ENCODE peak calls at places on chromosomes 3 and 15, in five cellular contexts. One of them, this sample, is unnamed.

GRCh38 chr15:76185716-76186115 is 125.6 kb downstream of the ETFA start:
- ATAC-seq in central memory CD8-positive, alpha-beta T cell: no peak
- ATAC-seq in gastrocnemius medialis: peak
- ATAC-seq in right cardiac atrium: peak
- ATAC-seq in gastroesophageal sphincter: no peak
- ATAC-seq in this sample: no peak

GRCh38 chr3:4633078-4634004 is 140.2 kb downstream of the ITPR1 start:
- ATAC-seq in central memory CD8-positive, alpha-beta T cell: no peak
- ATAC-seq in gastrocnemius medialis: peak
- ATAC-seq in right cardiac atrium: peak
- ATAC-seq in gastroesophageal sphincter: peak
- ATAC-seq in this sample: peak

GRCh38 chr15:77066961-77067690 is 3.8 kb downstream of the TSPAN3 start:
- ATAC-seq in central memory CD8-positive, alpha-beta T cell: no peak
- ATAC-seq in gastrocnemius medialis: no peak
- ATAC-seq in right cardiac atrium: no peak
- ATAC-seq in gastroesophageal sphincter: no peak
- ATAC-seq in this sample: no peak

GRCh38 chr3:57659810-57660439 is 33.0 kb downstream of the DENND6A start:
- ATAC-seq in central memory CD8-positive, alpha-beta T cell: no peak
- ATAC-seq in gastrocnemius medialis: no peak
- ATAC-seq in right cardiac atrium: no peak
- ATAC-seq in gastroesophageal sphincter: no peak
- ATAC-seq in this sample: no peak

GRCh38 chr3:104745313-104745712 is 621.4 kb upstream of the ALCAM start:
- ATAC-seq in central memory CD8-positive, alpha-beta T cell: no peak
- ATAC-seq in gastrocnemius medialis: no peak
- ATAC-seq in right cardiac atrium: no peak
- ATAC-seq in gastroesophageal sphincter: no peak
- ATAC-seq in this sample: no peak

GRCh38 chr15:101808201-101808600 is 3.8 kb upstream of the OR4F15 start:
- ATAC-seq in central memory CD8-positive, alpha-beta T cell: no peak
- ATAC-seq in gastrocnemius medialis: no peak
- ATAC-seq in right cardiac atrium: no peak
- ATAC-seq in gastroesophageal sphincter: no peak
- ATAC-seq in this sample: no peak

GRCh38 chr3:129518581-129518980 is 9.9 kb upstream of the RHO start:
- ATAC-seq in central memory CD8-positive, alpha-beta T cell: no peak
- ATAC-seq in gastrocnemius medialis: no peak
- ATAC-seq in right cardiac atrium: no peak
- ATAC-seq in gastroesophageal sphincter: no peak
- ATAC-seq in this sample: no peak

GRCh38 chr15:71279757-71280141 is 164.5 kb downstream of the THSD4 start:
- ATAC-seq in central memory CD8-positive, alpha-beta T cell: no peak
- ATAC-seq in gastrocnemius medialis: no peak
- ATAC-seq in right cardiac atrium: peak
- ATAC-seq in gastroesophageal sphincter: peak
- ATAC-seq in this sample: no peak

GRCh38 chr15:82093774-82094211 is 48.0 kb upstream of the MEX3B start:
- ATAC-seq in central memory CD8-positive, alpha-beta T cell: no peak
- ATAC-seq in gastrocnemius medialis: no peak
- ATAC-seq in right cardiac atrium: no peak
- ATAC-seq in gastroesophageal sphincter: no peak
- ATAC-seq in this sample: no peak

GRCh38 chr15:39579487-39580116 is 1.3 kb upstream of the THBS1 start:
- ATAC-seq in central memory CD8-positive, alpha-beta T cell: no peak
- ATAC-seq in gastrocnemius medialis: peak
- ATAC-seq in right cardiac atrium: peak
- ATAC-seq in gastroesophageal sphincter: peak
- ATAC-seq in this sample: no peak

GRCh38 chr3:71078723-71079525 is 504.6 kb downstream of the FOXP1 start:
- ATAC-seq in central memory CD8-positive, alpha-beta T cell: no peak
- ATAC-seq in gastrocnemius medialis: no peak
- ATAC-seq in right cardiac atrium: no peak
- ATAC-seq in gastroesophageal sphincter: no peak
- ATAC-seq in this sample: no peak

GRCh38 chr3:17339233-17339632 is 403.2 kb downstream of the TBC1D5 start:
- ATAC-seq in central memory CD8-positive, alpha-beta T cell: no peak
- ATAC-seq in gastrocnemius medialis: no peak
- ATAC-seq in right cardiac atrium: no peak
- ATAC-seq in gastroesophageal sphincter: no peak
- ATAC-seq in this sample: no peak

GRCh38 chr15:59993950-59994401 is 10.1 kb upstream of the FOXB1 start:
- ATAC-seq in central memory CD8-positive, alpha-beta T cell: no peak
- ATAC-seq in gastrocnemius medialis: no peak
- ATAC-seq in right cardiac atrium: no peak
- ATAC-seq in gastroesophageal sphincter: no peak
- ATAC-seq in this sample: no peak

GRCh38 chr3:44039006-44039405 is 202.7 kb upstream of the TOPAZ1 start:
- ATAC-seq in central memory CD8-positive, alpha-beta T cell: no peak
- ATAC-seq in gastrocnemius medialis: no peak
- ATAC-seq in right cardiac atrium: no peak
- ATAC-seq in gastroesophageal sphincter: no peak
- ATAC-seq in this sample: no peak

GRCh38 chr3:123635220-123635619 is 50.4 kb upstream of the HACD2 start:
- ATAC-seq in central memory CD8-positive, alpha-beta T cell: no peak
- ATAC-seq in gastrocnemius medialis: no peak
- ATAC-seq in right cardiac atrium: peak
- ATAC-seq in gastroesophageal sphincter: peak
- ATAC-seq in this sample: no peak

GRCh38 chr3:107831590-107831989 is 259.2 kb downstream of the CD47 start:
- ATAC-seq in central memory CD8-positive, alpha-beta T cell: no peak
- ATAC-seq in gastrocnemius medialis: no peak
- ATAC-seq in right cardiac atrium: no peak
- ATAC-seq in gastroesophageal sphincter: no peak
- ATAC-seq in this sample: no peak

GRCh38 chr15:59997070-59997701 is 6.9 kb upstream of the FOXB1 start:
- ATAC-seq in central memory CD8-positive, alpha-beta T cell: peak
- ATAC-seq in gastrocnemius medialis: no peak
- ATAC-seq in right cardiac atrium: no peak
- ATAC-seq in gastroesophageal sphincter: no peak
- ATAC-seq in this sample: peak

GRCh38 chr3:140406655-140407054 is 271.2 kb upstream of the TRIM42 start:
- ATAC-seq in central memory CD8-positive, alpha-beta T cell: no peak
- ATAC-seq in gastrocnemius medialis: no peak
- ATAC-seq in right cardiac atrium: no peak
- ATAC-seq in gastroesophageal sphincter: no peak
- ATAC-seq in this sample: no peak

GRCh38 chr3:133042778-133043177 is 4.6 kb downstream of the TMEM108 start:
- ATAC-seq in central memory CD8-positive, alpha-beta T cell: no peak
- ATAC-seq in gastrocnemius medialis: no peak
- ATAC-seq in right cardiac atrium: no peak
- ATAC-seq in gastroesophageal sphincter: no peak
- ATAC-seq in this sample: no peak

GRCh38 chr3:124092811-124093210 is 100.9 kb upstream of the ROPN1 start:
- ATAC-seq in central memory CD8-positive, alpha-beta T cell: no peak
- ATAC-seq in gastrocnemius medialis: no peak
- ATAC-seq in right cardiac atrium: no peak
- ATAC-seq in gastroesophageal sphincter: no peak
- ATAC-seq in this sample: no peak

GRCh38 chr15:65275104-65275727 is 11.5 kb downstream of the PARP16 start:
- ATAC-seq in central memory CD8-positive, alpha-beta T cell: no peak
- ATAC-seq in gastrocnemius medialis: no peak
- ATAC-seq in right cardiac atrium: no peak
- ATAC-seq in gastroesophageal sphincter: no peak
- ATAC-seq in this sample: no peak

GRCh38 chr15:59892995-59893394 is 111.1 kb upstream of the FOXB1 start:
- ATAC-seq in central memory CD8-positive, alpha-beta T cell: no peak
- ATAC-seq in gastrocnemius medialis: no peak
- ATAC-seq in right cardiac atrium: no peak
- ATAC-seq in gastroesophageal sphincter: no peak
- ATAC-seq in this sample: no peak

GRCh38 chr3:191424871-191425270 is 36.1 kb upstream of the PYDC2 start:
- ATAC-seq in central memory CD8-positive, alpha-beta T cell: no peak
- ATAC-seq in gastrocnemius medialis: no peak
- ATAC-seq in right cardiac atrium: no peak
- ATAC-seq in gastroesophageal sphincter: no peak
- ATAC-seq in this sample: no peak

GRCh38 chr15:69853572-69853971 is 244.1 kb downstream of the TLE3 start:
- ATAC-seq in central memory CD8-positive, alpha-beta T cell: no peak
- ATAC-seq in gastrocnemius medialis: peak
- ATAC-seq in right cardiac atrium: peak
- ATAC-seq in gastroesophageal sphincter: no peak
- ATAC-seq in this sample: no peak

GRCh38 chr15:28165791-28166190 is 66.7 kb upstream of the OCA2 start:
- ATAC-seq in central memory CD8-positive, alpha-beta T cell: no peak
- ATAC-seq in gastrocnemius medialis: no peak
- ATAC-seq in right cardiac atrium: no peak
- ATAC-seq in gastroesophageal sphincter: no peak
- ATAC-seq in this sample: no peak

GRCh38 chr15:75307778-75308390 is 25.2 kb downstream of the GOLGA6D start:
- ATAC-seq in central memory CD8-positive, alpha-beta T cell: no peak
- ATAC-seq in gastrocnemius medialis: no peak
- ATAC-seq in right cardiac atrium: peak
- ATAC-seq in gastroesophageal sphincter: no peak
- ATAC-seq in this sample: no peak

GRCh38 chr3:115245437-115245836 is 98.3 kb upstream of the ZBTB20 start:
- ATAC-seq in central memory CD8-positive, alpha-beta T cell: no peak
- ATAC-seq in gastrocnemius medialis: no peak
- ATAC-seq in right cardiac atrium: peak
- ATAC-seq in gastroesophageal sphincter: no peak
- ATAC-seq in this sample: no peak

This sample was measured in stimulated activated memory B cell treated with anti-CD40 and anti-IgM and Interleukin-4, amounts not matched to agents 10 μg/mL and 1 μg/mL and 100 μg/mL, for 72 hours.